ENCODE peak calls at places on chromosome 1, in six cellular contexts. E, Y, H, S, J and O are unnamed samples.

GRCh38 chr1:23035823-23036452 is 16.7 kb downstream of the KDM1A start:
- DNase-seq in E (no peak), Y (peak), H (no peak), S (no peak), J (peak), O (no peak)

GRCh38 chr1:53291574-53291973 is 36.3 kb downstream of the LRP8 start:
- DNase-seq in E (peak), Y (no peak), H (no peak), S (no peak), J (no peak), O (no peak)

GRCh38 chr1:94596260-94596659 is 54.7 kb upstream of the F3 start:
- DNase-seq in E (no peak), Y (no peak), H (no peak), S (no peak), J (no peak), O (no peak)

GRCh38 chr1:64917328-64917861 is 49.0 kb downstream of the JAK1 start:
- DNase-seq in E (no peak), Y (peak), H (peak), S (peak), J (peak), O (no peak)

GRCh38 chr1:61782771-61783170 is 40.5 kb downstream of the PATJ start:
- DNase-seq in E (no peak), Y (no peak), H (no peak), S (no peak), J (no peak), O (no peak)

GRCh38 chr1:96370752-96371151 is 350.8 kb upstream of the PTBP2 start:
- DNase-seq in E (no peak), Y (peak), H (peak), S (no peak), J (peak), O (no peak)

GRCh38 chr1:109788695-109789521 is 25.2 kb upstream of the EPS8L3 start:
- DNase-seq in E (no peak), Y (no peak), H (no peak), S (peak), J (no peak), O (peak)

GRCh38 chr1:206963119-206963712 is 7.0 kb downstream of the FCAMR start:
- DNase-seq in E (no peak), Y (no peak), H (no peak), S (no peak), J (no peak), O (no peak)

GRCh38 chr1:116751149-116751548 is 3.1 kb upstream of the CD2 start:
- DNase-seq in E (no peak), Y (no peak), H (no peak), S (no peak), J (no peak), O (no peak)

GRCh38 chr1:92016720-92017316 is 13.0 kb upstream of the EPHX4 start:
- DNase-seq in E (no peak), Y (no peak), H (no peak), S (no peak), J (no peak), O (no peak)